ENCODE peak calls at places on chromosomes 4 and X, in four cellular contexts. C is astrocyte, T is prostate gland, V is pancreas. X is an unnamed sample. For H3K36me3, the result is how much of the 10 kb centered on the place peaks cover.

GRCh38 chr4:3409571-3410091 is 32.1 kb upstream of the HGFAC start:
- DNase-seq in V (peak), C (no peak), T (no peak), X (no peak)

GRCh38 chr4:19473569-19473968 is 778.1 kb upstream of the SLIT2 start:
- DNase-seq in T (no peak), V (no peak), C (no peak), X (no peak)

GRCh38 chr4:145539677-145540076 is 58.0 kb downstream of the SMAD1 start:
- DNase-seq in V (no peak), T (no peak), C (no peak), X (no peak)

GRCh38 chr4:154560824-154561231 is 2.0 kb upstream of the FGB start:
- DNase-seq in V (no peak), T (no peak), C (peak), X (peak)

GRCh38 chrX:39760930-39761329 is 336.8 kb downstream of the BCOR start:
- DNase-seq in T (no peak), C (peak), V (no peak), X (peak)

GRCh38 chrX:112367065-112367464 is 284.5 kb upstream of the TRPC5 start:
- DNase-seq in C (no peak), V (no peak), T (no peak), X (no peak)

GRCh38 chr4:15702941-15703403 is at the start of gene BST1:
- DNase-seq in T (peak), V (peak), C (peak), X (peak)

GRCh38 chrX:109629310-109629709 is 4.3 kb upstream of the KCNE5 start:
- DNase-seq in C (no peak), T (no peak), V (no peak), X (no peak)

GRCh38 chr4:87589531-87589930 is 18.8 kb upstream of the DSPP start:
- DNase-seq in T (no peak), V (no peak), C (peak), X (peak)

GRCh38 chr4:140061883-140062282 is 92.1 kb downstream of the MAML3 start:
- DNase-seq in V (no peak), T (no peak), C (no peak), X (no peak)

GRCh38 chrX:130552444-130553073 is 150.8 kb downstream of the RBMX2 start:
- DNase-seq in V (no peak), C (no peak), T (no peak), X (no peak)

GRCh38 chrX:121000589-121000988 is 15.0 kb upstream of the CT47A1 start:
- DNase-seq in V (no peak), C (no peak), T (no peak), X (peak)
- TF ChIP-seq CTCF in V (no peak), C (peak), T (no peak), X (peak)

GRCh38 chr4:88734403-88734949 is 36.8 kb upstream of the NAP1L5 start:
- DNase-seq in T (no peak), V (no peak), C (no peak), X (no peak)
- H3K36me3 ChIP-seq in T (under half), V (under half), C (under half), X (under half)

GRCh38 chr4:82789377-82789776 is 9.2 kb downstream of the SCD5 start:
- DNase-seq in T (no peak), C (peak), V (no peak), X (no peak)
- H3K4me3 ChIP-seq in T (no peak), C (no peak), V (no peak), X (no peak)

DNA sequence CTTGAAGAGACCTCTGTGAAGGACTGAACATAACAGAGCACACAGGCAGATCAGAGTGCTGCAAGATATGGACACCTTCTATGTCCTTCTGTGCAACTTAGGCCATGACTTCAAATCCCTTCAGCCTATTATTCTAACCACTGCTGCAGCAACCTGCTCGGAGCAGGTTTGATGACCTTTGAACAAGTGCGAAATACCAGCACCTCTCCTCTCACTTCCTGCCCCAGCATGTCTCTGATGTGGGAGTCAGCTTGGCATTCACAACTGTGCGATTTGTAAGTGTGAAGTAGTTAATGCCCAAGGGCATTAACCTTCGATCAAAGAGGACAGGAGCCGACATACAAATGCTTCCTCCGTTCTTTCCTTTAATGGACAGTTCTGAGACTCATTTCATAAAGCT is 1.6 kb upstream of the EXOC1 start:
- DNase-seq in V (no peak), C (no peak), T (no peak), X (peak)
- TF ChIP-seq CTCF in V (no peak), C (no peak), T (no peak), X (no peak)

DNA sequence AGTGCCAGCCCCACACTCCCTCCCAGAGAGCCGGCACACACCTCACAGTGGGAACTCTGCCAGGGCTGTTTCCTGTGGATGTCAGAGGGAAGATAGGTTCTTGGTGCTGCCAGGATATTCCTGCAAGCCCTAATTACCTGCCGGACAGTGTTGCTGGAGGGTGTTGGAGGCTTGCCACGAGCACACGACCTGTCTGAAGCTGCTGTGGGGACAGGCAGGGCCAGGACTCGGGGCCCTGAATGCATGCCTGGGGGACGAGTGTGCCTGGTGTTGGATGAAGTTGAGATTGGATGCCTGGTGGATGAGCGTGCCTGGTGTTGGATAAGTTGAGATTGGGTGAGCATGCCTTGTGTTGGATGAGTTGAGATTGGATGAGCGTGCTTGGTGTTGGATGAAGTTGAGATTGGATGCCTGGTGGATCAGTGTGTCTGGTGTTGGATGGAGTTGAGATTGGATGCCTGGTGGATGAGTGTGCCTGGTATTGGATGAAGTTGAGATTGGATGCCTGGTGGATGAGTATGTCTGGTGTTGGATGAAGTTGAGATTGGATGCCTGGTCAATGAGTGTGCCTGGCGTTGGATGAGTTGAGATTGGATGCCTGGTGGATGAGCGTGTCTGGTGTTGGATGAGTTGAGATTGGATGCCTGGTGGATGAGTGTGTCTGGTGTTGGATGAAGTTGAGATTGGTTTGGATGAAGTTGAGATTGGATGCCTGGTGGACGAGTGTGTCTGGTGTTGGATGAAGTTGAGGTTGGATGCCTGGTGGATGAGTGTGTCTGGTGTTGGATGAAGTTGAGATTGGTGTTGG is 23.2 kb upstream of the UVSSA start:
- DNase-seq in T (no peak), V (no peak), C (peak), X (peak)
- H3K36me3 ChIP-seq in T (under half), V (under half), C (under half), X (under half)

GRCh38 chrX:65667503-65668355 is at the start of gene MSN:
- DNase-seq in C (no peak), V (peak), T (peak), X (no peak)
- H3K4me3 ChIP-seq in C (peak), V (peak), T (peak), X (peak)

GRCh38 chr4:6680372-6681034 is 13.2 kb upstream of the S100P start:
- DNase-seq in T (no peak), V (no peak), C (no peak), X (no peak)
- TF ChIP-seq CTCF in T (no peak), V (no peak), C (no peak), X (peak)

X was measured in bronchial epithelial cell.